ENCODE peak calls at places on chromosome 17, in four cellular contexts. D is A549; B is effector CD4-positive, alpha-beta T cell; J is left ventricle myocardium inferior. T is an unnamed sample.
A peak's percentile ranks its signal among the peaks of the same experiment; 100 is the strongest.

GRCh38 chr17:39110435-39111136 is 40.9 kb downstream of the PLXDC1 start:
- DNase-seq in J (no peak), B (no peak), D (no peak), T (no peak)

GRCh38 chr17:63116228-63116627 is 150.2 kb downstream of the TANC2 start:
- DNase-seq in D (peak; percentile 38), B (no peak), J (no peak), T (no peak)

GRCh38 chr17:77527394-77527793 is 386.6 kb downstream of the SEC14L1 start:
- DNase-seq in J (no peak), B (no peak), D (no peak), T (no peak)

GRCh38 chr17:2624292-2624731 is 30.9 kb downstream of the PAFAH1B1 start:
- DNase-seq in J (no peak), B (no peak), D (no peak), T (no peak)

GRCh38 chr17:77242118-77242800 is 101.5 kb downstream of the SEC14L1 start:
- DNase-seq in J (no peak), B (no peak), D (no peak), T (peak; percentile 38)

GRCh38 chr17:67128700-67129099 is 84.3 kb downstream of the CACNG1 start:
- DNase-seq in J (no peak), D (no peak), B (no peak), T (no peak)

GRCh38 chr17:787641-788221 is 5.6 kb downstream of the MRM3 start:
- DNase-seq in B (no peak), D (no peak), J (no peak), T (no peak)

GRCh38 chr17:74992223-74992622 is 4.8 kb downstream of the CDR2L start:
- DNase-seq in D (no peak), J (no peak), B (no peak), T (no peak)

GRCh38 chr17:27282054-27282501 is 11.8 kb upstream of the WSB1 start:
- DNase-seq in D (no peak), J (no peak), B (no peak), T (no peak)

GRCh38 chr17:63911041-63911635 is at the start of gene CSHL1:
- DNase-seq in D (no peak), J (no peak), B (no peak), T (no peak)

GRCh38 chr17:61460796-61461585 is 8.8 kb downstream of the TBX4 start:
- DNase-seq in J (no peak), B (no peak), D (no peak), T (no peak)

GRCh38 chr17:42577140-42577531 is 393 bp downstream of the PSMC3IP start:
- DNase-seq in B (no peak), J (no peak), D (peak; percentile 60), T (no peak)

GRCh38 chr17:7445011-7445927 is at the start of gene CHRNB1:
- DNase-seq in J (peak; percentile 88), B (no peak), D (peak; percentile 71), T (peak; percentile 47)

GRCh38 chr17:17097763-17098345 is 55.6 kb downstream of the MPRIP start:
- DNase-seq in J (no peak), B (no peak), D (no peak), T (no peak)

GRCh38 chr17:54373970-54374369 is 526.7 kb upstream of the TOM1L1 start:
- DNase-seq in D (no peak), J (no peak), B (no peak), T (no peak)

GRCh38 chr17:8465381-8466158 is 29.9 kb downstream of the NDEL1 start:
- DNase-seq in J (no peak), D (no peak), B (no peak), T (no peak)

GRCh38 chr17:66184392-66184791 is 7.5 kb downstream of the CEP112 start:
- DNase-seq in B (no peak), D (no peak), J (no peak), T (no peak)

GRCh38 chr17:76532072-76532651 is 5.3 kb downstream of the CYGB start:
- DNase-seq in J (no peak), D (no peak), B (no peak), T (no peak)

GRCh38 chr17:1491406-1492248 is 859 bp downstream of the MYO1C start:
- DNase-seq in D (peak; percentile 83), B (no peak), J (peak; percentile 79), T (peak; percentile 60)

GRCh38 chr17:77723071-77723908 is 235.2 kb upstream of the TNRC6C start:
- DNase-seq in D (no peak), J (peak; percentile 38), B (no peak), T (no peak)

GRCh38 chr17:40564195-40564882 is 933 bp downstream of the CCR7 start:
- DNase-seq in D (no peak), B (peak; percentile 41), J (no peak), T (no peak)

GRCh38 chr17:77807746-77808441 is 150.6 kb upstream of the TNRC6C start:
- DNase-seq in J (no peak), D (no peak), B (no peak), T (no peak)

GRCh38 chr17:31172388-31172787 is 77.6 kb downstream of the NF1 start:
- DNase-seq in J (no peak), D (no peak), B (no peak), T (no peak)

GRCh38 chr17:76188213-76189060 is 47.4 kb upstream of the FOXJ1 start:
- DNase-seq in J (no peak), B (no peak), D (no peak), T (no peak)

GRCh38 chr17:50239913-50240312 is 34.4 kb upstream of the TMEM92 start:
- DNase-seq in B (no peak), D (no peak), J (no peak), T (no peak)

GRCh38 chr17:38864636-38865398 is 5.0 kb upstream of the LASP1 start:
- DNase-seq in B (no peak), D (no peak), J (no peak), T (no peak)